ENCODE peak calls at places on chromosomes 16 and 17, in nine cellular contexts. J is neural progenitor cell, S is brain microvascular endothelial cell, A is HFFc6, N is Panc1, R is pancreas, O is fibroblast of lung, I is fibroblast of mammary gland, U is cardiac fibroblast. E is an unnamed sample.
A peak's percentile ranks its signal among the peaks of the same experiment; 100 is the strongest.

GRCh38 chr16:79607587-79607986 is 7.0 kb upstream of the MAF start:
- DNase-seq in U (peak; percentile 65), S (peak; percentile 63), A (no peak), N (no peak), I (peak; percentile 61), J (no peak), R (no peak), O (peak; percentile 76), E (peak; percentile 75)

GRCh38 chr16:30348113-30348512 is 7.0 kb downstream of the CD2BP2 start:
- DNase-seq in J (no peak), A (no peak), I (no peak), U (no peak), S (no peak), O (no peak), N (no peak), R (no peak), E (no peak)

GRCh38 chr17:79706931-79707382 is 23.8 kb upstream of the ENPP7 start:
- DNase-seq in R (no peak), U (no peak), O (peak; percentile 26), N (no peak), I (peak; percentile 33), J (peak; percentile 32), S (no peak), A (no peak), E (no peak)

GRCh38 chr17:7173687-7174602 is 5.2 kb downstream of the ASGR1 start:
- DNase-seq in U (no peak), A (no peak), J (peak; percentile 93), N (no peak), O (no peak), S (no peak), R (peak; percentile 36), I (peak; percentile 38), E (no peak)

GRCh38 chr16:1991135-1991551 is 1.4 kb downstream of the SYNGR3 start:
- DNase-seq in U (no peak), I (no peak), N (no peak), S (no peak), O (no peak), A (no peak), R (no peak), J (no peak), E (no peak)

GRCh38 chr17:28549274-28550132 is 2.9 kb downstream of the UNC119 start:
- DNase-seq in R (no peak), O (no peak), U (no peak), A (no peak), S (no peak), N (no peak), I (no peak), J (peak; percentile 85), E (no peak)

GRCh38 chr17:82940226-82941020 is 100.6 kb upstream of the ZNF750 start:
- DNase-seq in R (no peak), J (no peak), N (no peak), I (no peak), O (no peak), S (no peak), A (no peak), U (no peak), E (no peak)

GRCh38 chr17:69540356-69540755 is 125.9 kb downstream of the MAP2K6 start:
- DNase-seq in R (no peak), O (peak; percentile 73), N (no peak), A (peak; percentile 10), J (no peak), S (no peak), I (no peak), U (peak; percentile 66), E (no peak)

GRCh38 chr16:77637939-77638338 is 84.4 kb upstream of the NUDT7 start:
- DNase-seq in A (no peak), N (no peak), O (no peak), R (no peak), J (no peak), I (no peak), S (no peak), U (peak; percentile 57), E (no peak)

GRCh38 chr17:31522284-31522931 is 130.9 kb downstream of the RAB11FIP4 start:
- DNase-seq in A (no peak), J (no peak), R (no peak), N (no peak), U (no peak), I (no peak), O (no peak), S (no peak), E (no peak)

GRCh38 chr17:50348522-50349240 is 2.8 kb downstream of the XYLT2 start:
- DNase-seq in O (peak; percentile 20), I (peak; percentile 44), R (no peak), N (no peak), A (peak; percentile 51), U (peak; percentile 56), S (no peak), J (no peak), E (no peak)

GRCh38 chr16:75392911-75393310 is 40.4 kb downstream of the CFDP1 start:
- DNase-seq in O (no peak), R (no peak), U (no peak), S (no peak), N (no peak), A (no peak), I (no peak), J (no peak), E (no peak)

GRCh38 chr17:19248923-19249574 is 11.9 kb downstream of the EPN2 start:
- DNase-seq in S (peak; percentile 79), R (no peak), O (peak; percentile 69), I (peak; percentile 95), U (peak; percentile 89), N (no peak), A (peak; percentile 89), J (no peak), E (no peak)

GRCh38 chr16:70253291-70254094 is 1.8 kb upstream of the EXOSC6 start:
- DNase-seq in A (peak; percentile 24), J (peak; percentile 67), S (peak; percentile 54), N (no peak), O (peak; percentile 47), R (no peak), U (peak; percentile 55), I (peak; percentile 58), E (peak; percentile 46)

GRCh38 chr17:72173475-72174116 is 52.8 kb downstream of the SOX9 start:
- DNase-seq in U (no peak), R (no peak), A (no peak), I (no peak), O (no peak), J (no peak), S (peak; percentile 60), N (no peak), E (no peak)

GRCh38 chr17:54662978-54663876 is 237.4 kb upstream of the TOM1L1 start:
- DNase-seq in A (no peak), I (no peak), R (no peak), S (no peak), N (no peak), U (no peak), O (no peak), J (peak; percentile 30), E (no peak)

GRCh38 chr17:77815127-77815905 is 143.2 kb upstream of the TNRC6C start:
- DNase-seq in O (no peak), N (no peak), I (no peak), S (no peak), R (no peak), A (no peak), U (no peak), J (no peak), E (no peak)

GRCh38 chr16:22358000-22358399 is 16.4 kb downstream of the CDR2 start:
- DNase-seq in O (no peak), N (no peak), J (no peak), A (no peak), S (no peak), U (no peak), R (no peak), I (no peak), E (no peak)

DNA sequence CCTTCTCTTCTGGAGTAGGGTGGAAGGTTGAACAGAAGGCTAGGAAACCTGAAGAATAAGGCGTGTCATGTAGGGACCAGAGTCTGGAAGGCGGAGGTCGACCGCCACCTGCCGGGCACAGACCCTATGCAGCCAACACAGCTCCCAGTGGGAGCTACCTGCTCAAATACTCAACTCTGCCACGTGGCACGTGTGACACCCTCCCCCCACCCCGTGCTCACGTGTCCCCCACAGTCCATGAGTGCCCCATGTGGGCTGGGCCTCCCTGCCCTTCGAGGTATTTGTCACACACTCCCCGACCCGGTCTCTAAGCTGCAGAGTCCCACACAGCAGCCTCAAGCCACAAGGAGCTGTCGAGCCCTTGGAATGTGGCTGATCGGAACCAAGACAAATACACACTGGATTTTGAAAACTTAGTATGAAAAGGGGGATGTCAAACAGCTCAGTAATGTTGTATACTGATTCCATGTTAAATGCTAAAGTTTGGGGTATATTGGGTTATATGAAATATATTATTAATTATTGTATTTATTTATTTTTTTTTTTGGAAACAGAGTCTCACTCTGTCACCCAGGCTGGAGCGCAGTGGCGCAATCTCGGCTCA is 11.7 kb downstream of the HID1 start:
- DNase-seq in I (peak; percentile 15), S (peak; percentile 17), U (peak; percentile 48), N (no peak), R (peak; percentile 15), A (peak; percentile 18), J (peak; percentile 80), O (peak; percentile 38), E (peak; percentile 81)
- TF ChIP-seq CTCF in I (no peak), S (peak; percentile 67), U (peak; percentile 43), N (peak; percentile 92), R (no peak), A (no peak), J (peak; percentile 63), O (peak; percentile 62), E (peak; percentile 62)

DNA sequence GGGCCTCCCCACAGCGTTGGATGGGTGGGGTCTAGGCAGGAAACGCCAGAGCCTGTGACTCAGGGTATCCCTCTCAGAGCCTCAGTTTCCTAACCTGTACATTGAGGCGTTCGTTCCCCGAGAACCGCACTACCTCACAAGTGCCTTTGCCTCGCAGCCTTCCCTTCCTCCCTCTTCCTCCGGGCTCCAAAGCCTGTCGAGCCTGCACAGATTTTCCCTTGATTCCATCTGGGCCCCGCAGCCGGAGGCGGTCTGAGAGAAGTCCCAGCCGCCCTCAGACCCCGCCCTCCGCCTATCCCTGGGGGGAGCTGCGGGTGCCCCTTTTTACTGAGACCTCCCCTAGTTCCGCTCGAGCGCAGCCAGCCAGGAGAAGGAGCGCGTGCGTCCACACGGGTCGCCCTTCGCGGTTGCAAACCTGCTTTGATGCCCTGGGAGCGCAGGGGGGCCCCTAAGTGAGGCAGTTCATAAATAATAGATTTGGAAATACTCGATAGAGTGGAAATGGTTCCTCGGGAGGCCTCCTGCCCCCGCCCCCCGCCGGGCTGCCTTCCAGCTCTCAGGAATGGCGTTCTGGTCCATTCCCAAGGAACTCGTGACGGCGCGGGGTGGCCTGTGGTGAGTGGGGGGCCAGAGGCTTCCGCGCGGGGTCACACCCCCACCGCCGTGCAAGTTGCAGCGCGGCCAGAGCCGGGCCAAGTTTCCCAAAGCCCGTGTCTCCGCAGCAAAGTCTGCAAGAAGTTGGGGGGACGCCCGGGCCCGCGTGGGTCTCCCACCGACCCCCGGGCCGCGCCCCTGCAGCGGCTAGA is 672 bp downstream of the C16orf74 start:
- DNase-seq in N (no peak), S (no peak), A (peak; percentile 37), J (peak; percentile 59), I (no peak), R (peak; percentile 34), U (peak; percentile 52), O (peak; percentile 74), E (peak; percentile 45)
- TF ChIP-seq CTCF in N (no peak), S (peak; percentile 7), A (peak; percentile 29), J (no peak), I (peak; percentile 1), R (no peak), U (no peak), O (no peak), E (no peak)

GRCh38 chr17:41406205-41406604 is 8.8 kb upstream of the KRT31 start:
- DNase-seq in N (no peak), J (peak; percentile 27), A (peak; percentile 17), U (no peak), O (no peak), R (no peak), I (no peak), S (no peak), E (peak; percentile 33)
- TF ChIP-seq CTCF in N (peak; percentile 57), J (peak; percentile 15), A (no peak), U (no peak), O (no peak), R (no peak), I (no peak), S (no peak), E (no peak)

GRCh38 chr17:43171761-43172487 is 910 bp downstream of the NBR1 start:
- DNase-seq in O (peak; percentile 92), A (peak; percentile 97), J (peak; percentile 8), N (peak; percentile 28), U (peak; percentile 95), S (peak; percentile 77), I (peak; percentile 93), R (peak; percentile 49), E (peak; percentile 86)
- TF ChIP-seq CTCF in O (peak; percentile 39), A (peak; percentile 55), J (peak; percentile 39), N (no peak), U (peak; percentile 25), S (peak; percentile 57), I (peak; percentile 38), R (no peak), E (peak; percentile 12)